ENCODE peak calls at places on chromosomes 4 and X, in six cellular contexts. One of them, this sample, is unnamed.

GRCh38 chr4:87896020-87896621 is 63.4 kb downstream of the MEPE start:
- DNase-seq in WTC11: no peak
- DNase-seq in K562: no peak
- DNase-seq in GM12878: no peak
- DNase-seq in H1: no peak
- DNase-seq in HepG2: peak
- DNase-seq in this sample: peak

GRCh38 chrX:133698298-133698697 is 283.0 kb upstream of the GPC4 start:
- DNase-seq in WTC11: no peak
- DNase-seq in K562: no peak
- DNase-seq in GM12878: no peak
- DNase-seq in H1: no peak
- DNase-seq in HepG2: no peak
- DNase-seq in this sample: no peak

GRCh38 chr4:82367438-82368097 is 6.2 kb downstream of the HNRNPD start:
- DNase-seq in WTC11: no peak
- DNase-seq in K562: peak
- DNase-seq in GM12878: no peak
- DNase-seq in H1: no peak
- DNase-seq in HepG2: no peak
- DNase-seq in this sample: no peak

GRCh38 chrX:5632061-5632614 is 596.5 kb downstream of the NLGN4X start:
- DNase-seq in WTC11: no peak
- DNase-seq in K562: no peak
- DNase-seq in GM12878: no peak
- DNase-seq in H1: no peak
- DNase-seq in HepG2: no peak
- DNase-seq in this sample: no peak

GRCh38 chr4:687048-687974 is 1.6 kb downstream of the SLC49A3 start:
- DNase-seq in WTC11: no peak
- DNase-seq in K562: peak
- DNase-seq in GM12878: no peak
- DNase-seq in H1: no peak
- DNase-seq in HepG2: peak
- DNase-seq in this sample: peak

GRCh38 chrX:65920620-65921019 is 119.3 kb downstream of the VSIG4 start:
- DNase-seq in WTC11: no peak
- DNase-seq in K562: no peak
- DNase-seq in GM12878: no peak
- DNase-seq in H1: no peak
- DNase-seq in HepG2: no peak
- DNase-seq in this sample: no peak

GRCh38 chr4:33837043-33837442 is 2407.3 kb downstream of the ARAP2 start:
- DNase-seq in WTC11: no peak
- DNase-seq in K562: no peak
- DNase-seq in GM12878: no peak
- DNase-seq in H1: no peak
- DNase-seq in HepG2: no peak
- DNase-seq in this sample: no peak

GRCh38 chr4:183517781-183518180 is 12.9 kb downstream of the ING2 start:
- DNase-seq in WTC11: no peak
- DNase-seq in K562: no peak
- DNase-seq in GM12878: no peak
- DNase-seq in H1: no peak
- DNase-seq in HepG2: no peak
- DNase-seq in this sample: no peak

GRCh38 chr4:98522603-98523395 is 135.6 kb downstream of the TSPAN5 start:
- DNase-seq in WTC11: no peak
- DNase-seq in K562: no peak
- DNase-seq in GM12878: no peak
- DNase-seq in H1: no peak
- DNase-seq in HepG2: peak
- DNase-seq in this sample: peak

GRCh38 chr4:4853371-4853823 is 6.1 kb upstream of the MSX1 start:
- DNase-seq in WTC11: peak
- DNase-seq in K562: no peak
- DNase-seq in GM12878: no peak
- DNase-seq in H1: no peak
- DNase-seq in HepG2: no peak
- DNase-seq in this sample: no peak

GRCh38 chrX:9644335-9644734 is 121.3 kb downstream of the GPR143 start:
- DNase-seq in WTC11: no peak
- DNase-seq in K562: no peak
- DNase-seq in GM12878: peak
- DNase-seq in H1: no peak
- DNase-seq in HepG2: no peak
- DNase-seq in this sample: no peak

GRCh38 chr4:5134620-5135019 is 83.3 kb downstream of the STK32B start:
- DNase-seq in WTC11: no peak
- DNase-seq in K562: no peak
- DNase-seq in GM12878: no peak
- DNase-seq in H1: no peak
- DNase-seq in HepG2: no peak
- DNase-seq in this sample: no peak

GRCh38 chr4:129862461-129862860 is 766.5 kb downstream of the C4orf33 start:
- DNase-seq in WTC11: no peak
- DNase-seq in K562: no peak
- DNase-seq in GM12878: no peak
- DNase-seq in H1: no peak
- DNase-seq in HepG2: no peak
- DNase-seq in this sample: no peak

GRCh38 chrX:76428243-76429130 is 977 bp downstream of the MAGEE1 start:
- DNase-seq in WTC11: peak
- DNase-seq in K562: no peak
- DNase-seq in GM12878: no peak
- DNase-seq in H1: peak
- DNase-seq in HepG2: no peak
- DNase-seq in this sample: no peak

GRCh38 chr4:72505314-72505744 is 63.7 kb downstream of the ADAMTS3 start:
- DNase-seq in WTC11: peak
- DNase-seq in K562: peak
- DNase-seq in GM12878: no peak
- DNase-seq in H1: peak
- DNase-seq in HepG2: peak
- DNase-seq in this sample: peak

GRCh38 chr4:116705466-116705865 is 379.9 kb downstream of the TRAM1L1 start:
- DNase-seq in WTC11: no peak
- DNase-seq in K562: no peak
- DNase-seq in GM12878: no peak
- DNase-seq in H1: no peak
- DNase-seq in HepG2: no peak
- DNase-seq in this sample: no peak

GRCh38 chr4:16513876-16514275 is 287.6 kb upstream of the TAPT1 start:
- DNase-seq in WTC11: no peak
- DNase-seq in K562: no peak
- DNase-seq in GM12878: no peak
- DNase-seq in H1: no peak
- DNase-seq in HepG2: no peak
- DNase-seq in this sample: no peak

GRCh38 chr4:84456157-84456556 is 42.9 kb downstream of the NKX6-1 start:
- DNase-seq in WTC11: no peak
- DNase-seq in K562: no peak
- DNase-seq in GM12878: no peak
- DNase-seq in H1: no peak
- DNase-seq in HepG2: no peak
- DNase-seq in this sample: no peak

GRCh38 chrX:154401918-154402621 is 3.9 kb downstream of the RPL10 start:
- DNase-seq in WTC11: no peak
- DNase-seq in K562: no peak
- DNase-seq in GM12878: no peak
- DNase-seq in H1: no peak
- DNase-seq in HepG2: no peak
- DNase-seq in this sample: no peak

GRCh38 chrX:76957485-76957884 is 489.7 kb upstream of the FGF16 start:
- DNase-seq in WTC11: no peak
- DNase-seq in K562: no peak
- DNase-seq in GM12878: no peak
- DNase-seq in H1: no peak
- DNase-seq in HepG2: no peak
- DNase-seq in this sample: no peak

GRCh38 chr4:145681518-145681917 is 1.6 kb downstream of the C4orf51 start:
- DNase-seq in WTC11: no peak
- DNase-seq in K562: no peak
- DNase-seq in GM12878: no peak
- DNase-seq in H1: no peak
- DNase-seq in HepG2: no peak
- DNase-seq in this sample: no peak

GRCh38 chrX:134732676-134733075 is 74.4 kb upstream of the PLAC1 start:
- DNase-seq in WTC11: no peak
- DNase-seq in K562: no peak
- DNase-seq in GM12878: no peak
- DNase-seq in H1: no peak
- DNase-seq in HepG2: no peak
- DNase-seq in this sample: no peak

GRCh38 chrX:134736351-134736750 is 78.1 kb upstream of the PLAC1 start:
- DNase-seq in WTC11: no peak
- DNase-seq in K562: no peak
- DNase-seq in GM12878: no peak
- DNase-seq in H1: no peak
- DNase-seq in HepG2: no peak
- DNase-seq in this sample: no peak

GRCh38 chrX:134735015-134735414 is 76.7 kb upstream of the PLAC1 start:
- DNase-seq in WTC11: no peak
- DNase-seq in K562: no peak
- DNase-seq in GM12878: no peak
- DNase-seq in H1: no peak
- DNase-seq in HepG2: no peak
- DNase-seq in this sample: no peak

GRCh38 chrX:134733595-134733994 is 75.3 kb upstream of the PLAC1 start:
- DNase-seq in WTC11: no peak
- DNase-seq in K562: no peak
- DNase-seq in GM12878: no peak
- DNase-seq in H1: no peak
- DNase-seq in HepG2: no peak
- DNase-seq in this sample: no peak

DNA sequence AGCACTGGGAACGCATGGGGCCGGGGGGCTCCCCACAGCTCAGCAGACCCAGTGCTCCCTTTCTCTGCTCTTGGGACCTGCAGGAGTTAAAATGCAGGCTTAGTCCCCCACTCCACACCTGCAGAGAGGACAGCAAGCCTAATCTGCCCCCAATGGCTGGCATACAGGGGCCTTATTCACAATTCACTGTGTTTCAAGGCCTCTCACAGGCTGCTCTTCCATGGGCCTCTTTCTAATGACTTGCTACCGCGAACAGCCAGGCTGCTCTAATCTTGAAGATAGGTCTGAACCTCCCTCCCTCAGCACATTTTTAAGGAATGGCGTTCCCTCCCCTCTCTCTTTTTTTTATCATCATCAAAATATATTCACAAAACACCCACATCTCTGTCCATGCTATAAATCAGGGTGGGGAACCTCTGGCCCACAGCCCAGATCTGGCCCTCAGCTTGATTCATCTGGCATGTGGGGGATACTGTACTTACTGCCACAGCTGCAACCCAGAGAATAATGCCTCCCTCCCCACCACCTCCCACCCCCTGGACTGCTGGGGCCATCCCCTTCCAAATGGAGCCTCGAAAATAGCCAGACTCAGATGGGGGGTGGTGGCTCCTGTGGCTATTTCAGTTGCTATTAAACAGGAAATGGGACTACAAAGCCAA is 76.2 kb upstream of the PLAC1 start:
- DNase-seq in WTC11: no peak
- DNase-seq in K562: no peak
- DNase-seq in GM12878: no peak
- DNase-seq in H1: no peak
- DNase-seq in HepG2: no peak
- DNase-seq in this sample: no peak
- TF ChIP-seq ATF3 in WTC11: no peak
- TF ChIP-seq ATF3 in K562: no peak
- TF ChIP-seq ATF3 in GM12878: no peak
- TF ChIP-seq ATF3 in H1: no peak
- TF ChIP-seq ATF3 in HepG2: no peak
- TF ChIP-seq ATF3 in this sample: no peak

DNA sequence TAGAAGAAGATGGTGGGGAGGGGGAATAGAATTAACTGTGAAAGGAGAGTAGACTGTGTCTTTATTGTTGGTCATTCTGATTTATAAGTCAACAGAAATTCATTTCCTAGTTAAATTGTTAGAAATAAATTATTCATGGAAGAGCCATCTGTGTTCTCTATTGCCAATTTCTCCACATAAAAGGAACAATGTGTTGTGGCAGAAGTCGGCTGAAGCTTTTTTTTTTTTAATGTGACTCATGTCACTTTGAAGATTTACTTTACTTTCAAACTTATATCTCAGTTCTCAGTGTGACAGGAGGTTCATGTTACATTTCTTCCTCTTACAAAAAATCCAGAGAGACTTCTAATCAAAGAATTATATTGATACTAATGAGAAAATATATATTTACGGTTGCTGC is 60.5 kb downstream of the CPE start:
- DNase-seq in WTC11: no peak
- DNase-seq in K562: no peak
- DNase-seq in GM12878: no peak
- DNase-seq in H1: no peak
- DNase-seq in HepG2: no peak
- DNase-seq in this sample: no peak
- TF ChIP-seq ATF3 in WTC11: no peak
- TF ChIP-seq ATF3 in K562: no peak
- TF ChIP-seq ATF3 in GM12878: no peak
- TF ChIP-seq ATF3 in H1: no peak
- TF ChIP-seq ATF3 in HepG2: no peak
- TF ChIP-seq ATF3 in this sample: no peak

DNA sequence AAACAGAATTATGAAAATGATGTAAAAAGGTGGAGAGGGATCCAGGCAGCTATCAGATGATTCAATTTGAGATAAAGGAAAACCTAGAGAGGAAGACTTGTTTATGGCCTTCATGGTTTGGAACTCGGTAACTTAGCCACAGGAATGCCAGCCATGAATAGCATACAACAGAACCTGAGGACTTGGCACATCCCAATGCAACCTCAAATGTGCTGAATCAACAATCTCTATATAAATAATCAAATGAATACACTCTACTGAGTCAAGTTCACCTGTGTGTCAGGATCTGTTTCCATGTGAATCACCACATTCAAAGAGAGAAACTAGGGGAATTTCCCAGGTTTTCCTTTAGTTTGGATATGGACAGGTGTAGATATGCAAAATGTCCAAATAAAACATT is 86.9 kb downstream of the MBNL3 start:
- DNase-seq in WTC11: no peak
- DNase-seq in K562: no peak
- DNase-seq in GM12878: no peak
- DNase-seq in H1: no peak
- DNase-seq in HepG2: peak
- DNase-seq in this sample: no peak
- TF ChIP-seq ATF3 in WTC11: no peak
- TF ChIP-seq ATF3 in K562: no peak
- TF ChIP-seq ATF3 in GM12878: no peak
- TF ChIP-seq ATF3 in H1: no peak
- TF ChIP-seq ATF3 in HepG2: no peak
- TF ChIP-seq ATF3 in this sample: no peak

DNA sequence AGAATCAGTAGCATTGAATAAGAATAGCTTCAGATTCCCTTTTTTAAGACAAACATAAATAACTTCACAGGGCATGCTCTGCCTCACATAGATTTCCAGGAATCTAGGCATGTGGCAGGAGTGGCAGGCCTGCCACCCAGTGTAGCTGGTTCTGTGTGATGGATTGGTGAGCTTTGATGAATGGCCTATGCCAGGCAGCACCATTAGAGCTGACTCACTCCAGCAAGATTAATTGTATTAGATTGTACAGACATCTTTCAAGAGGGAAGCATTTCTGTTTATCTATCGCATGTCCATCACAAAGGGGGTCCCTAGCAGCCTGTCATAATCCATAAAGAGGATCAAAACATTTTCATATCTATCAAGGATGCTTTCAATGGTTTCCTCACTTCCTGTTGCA is 71.9 kb downstream of the NAA11 start:
- DNase-seq in WTC11: no peak
- DNase-seq in K562: no peak
- DNase-seq in GM12878: no peak
- DNase-seq in H1: no peak
- DNase-seq in HepG2: no peak
- DNase-seq in this sample: no peak
- TF ChIP-seq ATF3 in WTC11: no peak
- TF ChIP-seq ATF3 in K562: no peak
- TF ChIP-seq ATF3 in GM12878: no peak
- TF ChIP-seq ATF3 in H1: no peak
- TF ChIP-seq ATF3 in HepG2: no peak
- TF ChIP-seq ATF3 in this sample: no peak